ENCODE peak calls at places on chromosomes 1 and 21, in five cellular contexts. One of them, this sample, is unnamed.

GRCh38 chr1:153598309-153599172 is 14.4 kb downstream of the S100A16 start:
- DNase-seq in H9: peak
- DNase-seq in heart right ventricle: no peak
- DNase-seq in foreskin keratinocyte: peak
- DNase-seq in heart left ventricle: no peak
- DNase-seq in this sample: no peak

GRCh38 chr1:212179394-212180076 is 105.7 kb upstream of the PPP2R5A start:
- DNase-seq in heart left ventricle: no peak
- DNase-seq in heart right ventricle: no peak
- DNase-seq in foreskin keratinocyte: peak
- DNase-seq in H9: no peak
- DNase-seq in this sample: no peak

GRCh38 chr1:83818916-83819315 is 180.0 kb downstream of the TTLL7 start:
- DNase-seq in heart right ventricle: no peak
- DNase-seq in H9: no peak
- DNase-seq in heart left ventricle: no peak
- DNase-seq in foreskin keratinocyte: peak
- DNase-seq in this sample: no peak

GRCh38 chr1:150508982-150509381 is 1.1 kb downstream of the ECM1 start:
- DNase-seq in foreskin keratinocyte: no peak
- DNase-seq in heart left ventricle: no peak
- DNase-seq in H9: no peak
- DNase-seq in heart right ventricle: no peak
- DNase-seq in this sample: no peak

GRCh38 chr1:85200367-85200869 is 398 bp downstream of the SYDE2 start:
- DNase-seq in heart left ventricle: no peak
- DNase-seq in H9: peak
- DNase-seq in heart right ventricle: peak
- DNase-seq in foreskin keratinocyte: no peak
- DNase-seq in this sample: no peak

GRCh38 chr1:7948950-7949349 is 8.3 kb upstream of the TNFRSF9 start:
- DNase-seq in heart right ventricle: no peak
- DNase-seq in heart left ventricle: no peak
- DNase-seq in foreskin keratinocyte: peak
- DNase-seq in H9: no peak
- DNase-seq in this sample: no peak

GRCh38 chr1:210446479-210446878 is 117.8 kb downstream of the HHAT start:
- DNase-seq in foreskin keratinocyte: no peak
- DNase-seq in H9: peak
- DNase-seq in heart left ventricle: no peak
- DNase-seq in heart right ventricle: no peak
- DNase-seq in this sample: no peak

GRCh38 chr1:77590653-77591052 is 91.8 kb downstream of the ZZZ3 start:
- DNase-seq in foreskin keratinocyte: no peak
- DNase-seq in heart left ventricle: no peak
- DNase-seq in heart right ventricle: no peak
- DNase-seq in H9: no peak
- DNase-seq in this sample: no peak

GRCh38 chr21:34039678-34040382 is 33.5 kb upstream of the MRPS6 start:
- DNase-seq in heart left ventricle: no peak
- DNase-seq in foreskin keratinocyte: no peak
- DNase-seq in H9: peak
- DNase-seq in heart right ventricle: no peak
- DNase-seq in this sample: no peak

GRCh38 chr1:226603030-226603960 is 54.7 kb downstream of the STUM start:
- DNase-seq in heart left ventricle: peak
- DNase-seq in H9: no peak
- DNase-seq in foreskin keratinocyte: peak
- DNase-seq in heart right ventricle: peak
- DNase-seq in this sample: peak

GRCh38 chr1:89378001-89378400 is 14.1 kb downstream of the GBP6 start:
- DNase-seq in foreskin keratinocyte: no peak
- DNase-seq in H9: no peak
- DNase-seq in heart left ventricle: no peak
- DNase-seq in heart right ventricle: no peak
- DNase-seq in this sample: no peak

GRCh38 chr21:30625449-30625848 is 5.0 kb downstream of the KRTAP20-4 start:
- DNase-seq in heart right ventricle: no peak
- DNase-seq in H9: no peak
- DNase-seq in foreskin keratinocyte: no peak
- DNase-seq in heart left ventricle: no peak
- DNase-seq in this sample: no peak

GRCh38 chr1:15837931-15838330 is 9.6 kb upstream of the SPEN start:
- DNase-seq in foreskin keratinocyte: no peak
- DNase-seq in heart right ventricle: no peak
- DNase-seq in heart left ventricle: no peak
- DNase-seq in H9: no peak
- DNase-seq in this sample: no peak

GRCh38 chr21:36155603-36156338 is 853 bp upstream of the DOP1B start:
- DNase-seq in heart left ventricle: no peak
- DNase-seq in heart right ventricle: no peak
- DNase-seq in H9: peak
- DNase-seq in foreskin keratinocyte: peak
- DNase-seq in this sample: no peak

GRCh38 chr21:35578350-35578782 is 482.0 kb downstream of the SETD4 start:
- DNase-seq in H9: no peak
- DNase-seq in foreskin keratinocyte: peak
- DNase-seq in heart right ventricle: no peak
- DNase-seq in heart left ventricle: no peak
- DNase-seq in this sample: no peak

GRCh38 chr1:100510441-100510840 is 27.5 kb upstream of the GPR88 start:
- DNase-seq in H9: no peak
- DNase-seq in heart right ventricle: no peak
- DNase-seq in foreskin keratinocyte: no peak
- DNase-seq in heart left ventricle: no peak
- DNase-seq in this sample: no peak

GRCh38 chr21:16169102-16169511 is 439.3 kb downstream of the USP25 start:
- DNase-seq in H9: no peak
- DNase-seq in foreskin keratinocyte: no peak
- DNase-seq in heart right ventricle: no peak
- DNase-seq in heart left ventricle: no peak
- DNase-seq in this sample: no peak

GRCh38 chr1:100053119-100053518 is 79.6 kb downstream of the SASS6 start:
- DNase-seq in heart left ventricle: no peak
- DNase-seq in H9: no peak
- DNase-seq in foreskin keratinocyte: no peak
- DNase-seq in heart right ventricle: no peak
- DNase-seq in this sample: no peak

GRCh38 chr1:243471754-243472725 is 216.2 kb downstream of the SDCCAG8 start:
- DNase-seq in heart right ventricle: no peak
- DNase-seq in heart left ventricle: no peak
- DNase-seq in H9: peak
- DNase-seq in foreskin keratinocyte: peak
- DNase-seq in this sample: no peak

GRCh38 chr1:112507336-112507735 is 1.4 kb upstream of the WNT2B start:
- DNase-seq in H9: no peak
- DNase-seq in heart right ventricle: no peak
- DNase-seq in heart left ventricle: no peak
- DNase-seq in foreskin keratinocyte: no peak
- DNase-seq in this sample: no peak

GRCh38 chr1:67213164-67213563 is 46.9 kb downstream of the IL23R start:
- DNase-seq in foreskin keratinocyte: no peak
- DNase-seq in H9: peak
- DNase-seq in heart right ventricle: no peak
- DNase-seq in heart left ventricle: no peak
- DNase-seq in this sample: no peak

GRCh38 chr1:241442686-241443085 is 76.9 kb downstream of the FH start:
- DNase-seq in H9: no peak
- DNase-seq in foreskin keratinocyte: no peak
- DNase-seq in heart right ventricle: no peak
- DNase-seq in heart left ventricle: no peak
- DNase-seq in this sample: no peak

GRCh38 chr1:116521186-116521585 is 49.6 kb downstream of the CD58 start:
- DNase-seq in heart left ventricle: no peak
- DNase-seq in H9: no peak
- DNase-seq in heart right ventricle: no peak
- DNase-seq in foreskin keratinocyte: no peak
- DNase-seq in this sample: no peak

GRCh38 chr1:205933672-205934618 is 9.3 kb downstream of the SLC26A9 start:
- DNase-seq in H9: no peak
- DNase-seq in heart right ventricle: no peak
- DNase-seq in foreskin keratinocyte: peak
- DNase-seq in heart left ventricle: no peak
- DNase-seq in this sample: peak

GRCh38 chr1:25033030-25033827 is 103.2 kb upstream of the RUNX3 start:
- DNase-seq in H9: no peak
- DNase-seq in heart right ventricle: no peak
- DNase-seq in foreskin keratinocyte: no peak
- DNase-seq in heart left ventricle: no peak
- DNase-seq in this sample: no peak

GRCh38 chr1:76868916-76869315 is 1.6 kb downstream of the ST6GALNAC5 start:
- DNase-seq in heart right ventricle: no peak
- DNase-seq in H9: peak
- DNase-seq in heart left ventricle: no peak
- DNase-seq in foreskin keratinocyte: no peak
- DNase-seq in this sample: no peak

GRCh38 chr1:156153362-156153761 is at the start of gene SEMA4A:
- DNase-seq in heart left ventricle: no peak
- DNase-seq in foreskin keratinocyte: peak
- DNase-seq in heart right ventricle: no peak
- DNase-seq in H9: no peak
- DNase-seq in this sample: no peak
- H3K27ac ChIP-seq in heart left ventricle: no peak
- H3K27ac ChIP-seq in foreskin keratinocyte: peak
- H3K27ac ChIP-seq in heart right ventricle: no peak
- H3K27ac ChIP-seq in H9: no peak
- H3K27ac ChIP-seq in this sample: no peak

DNA sequence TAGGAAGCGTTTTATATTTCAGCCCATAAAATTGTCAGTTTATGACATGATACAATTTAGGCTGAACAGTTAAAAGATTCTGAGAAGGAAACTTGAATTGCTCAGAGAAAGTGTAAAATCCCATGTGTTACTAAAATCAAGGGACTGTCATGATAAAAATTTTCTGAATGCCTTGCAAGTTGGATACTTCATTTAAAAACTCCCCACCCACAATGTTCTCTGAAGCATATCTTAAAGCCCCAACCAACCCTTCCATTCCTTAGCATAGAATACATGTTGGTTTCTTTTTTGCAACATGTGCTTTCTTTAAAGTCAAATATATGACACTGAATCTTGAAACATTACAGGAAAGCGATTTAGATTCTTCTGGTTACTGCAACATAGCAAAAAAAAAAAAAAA is 97.4 kb downstream of the MRPL39 start:
- DNase-seq in heart right ventricle: no peak
- DNase-seq in foreskin keratinocyte: no peak
- DNase-seq in heart left ventricle: no peak
- DNase-seq in H9: no peak
- DNase-seq in this sample: no peak
- H3K27ac ChIP-seq in heart right ventricle: no peak
- H3K27ac ChIP-seq in foreskin keratinocyte: no peak
- H3K27ac ChIP-seq in heart left ventricle: no peak
- H3K27ac ChIP-seq in H9: no peak
- H3K27ac ChIP-seq in this sample: no peak

GRCh38 chr1:222813866-222814535 is 838 bp upstream of the DISP1 start:
- DNase-seq in heart right ventricle: no peak
- DNase-seq in foreskin keratinocyte: no peak
- DNase-seq in heart left ventricle: no peak
- DNase-seq in H9: no peak
- DNase-seq in this sample: no peak

GRCh38 chr1:222815367-222815765 is 527 bp downstream of the DISP1 start:
- DNase-seq in heart left ventricle: no peak
- DNase-seq in heart right ventricle: no peak
- DNase-seq in H9: no peak
- DNase-seq in foreskin keratinocyte: no peak
- DNase-seq in this sample: no peak

GRCh38 chr1:222811671-222812070 is 3.2 kb upstream of the DISP1 start:
- DNase-seq in heart right ventricle: no peak
- DNase-seq in H9: no peak
- DNase-seq in foreskin keratinocyte: no peak
- DNase-seq in heart left ventricle: no peak
- DNase-seq in this sample: no peak

GRCh38 chr1:222817529-222817928 is 2.7 kb downstream of the DISP1 start:
- DNase-seq in foreskin keratinocyte: peak
- DNase-seq in heart right ventricle: no peak
- DNase-seq in heart left ventricle: no peak
- DNase-seq in H9: no peak
- DNase-seq in this sample: no peak

DNA sequence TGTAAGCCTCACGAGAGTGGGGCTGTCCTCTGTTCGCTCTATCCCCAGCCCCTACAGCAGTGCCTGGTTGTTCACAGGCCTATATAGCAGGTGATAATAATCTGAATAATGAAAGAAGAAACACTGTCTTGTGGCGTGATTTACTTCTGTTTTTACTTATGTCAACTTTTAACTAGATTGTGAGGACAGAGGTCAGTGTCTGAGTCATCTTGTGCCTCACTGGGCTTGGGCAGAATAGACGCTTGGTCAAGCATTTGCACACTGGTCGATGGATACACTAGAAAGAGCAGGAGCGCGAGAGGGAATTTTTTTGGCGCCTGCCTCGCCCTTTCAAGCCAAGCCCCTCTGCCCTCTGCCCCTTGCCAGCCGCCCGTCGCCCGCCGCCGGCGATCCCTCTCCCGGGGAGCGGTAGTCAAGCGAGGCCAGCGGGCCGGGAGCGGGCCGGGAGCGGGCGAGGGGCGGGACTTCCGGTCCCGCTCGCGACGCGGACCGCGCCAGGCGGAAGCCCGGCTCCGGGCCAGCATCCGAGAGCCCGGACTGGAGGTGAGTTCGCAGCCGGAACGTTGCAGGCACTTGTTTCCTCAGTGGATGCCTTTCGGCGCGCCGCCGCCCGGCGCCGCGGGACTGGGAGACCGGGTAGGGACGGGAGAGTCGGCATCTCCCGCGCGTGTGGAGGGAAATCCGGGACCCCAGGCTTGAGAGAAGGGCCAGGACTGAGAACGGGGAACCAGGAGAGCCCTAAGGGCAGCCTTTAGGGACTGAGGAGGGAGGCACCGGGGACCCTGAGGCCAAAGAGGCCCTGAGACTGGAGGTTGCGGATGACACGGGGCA is at the start of gene DISP1:
- DNase-seq in heart right ventricle: peak
- DNase-seq in heart left ventricle: peak
- DNase-seq in H9: peak
- DNase-seq in foreskin keratinocyte: peak
- DNase-seq in this sample: peak
- H3K27ac ChIP-seq in heart right ventricle: peak
- H3K27ac ChIP-seq in heart left ventricle: peak
- H3K27ac ChIP-seq in H9: no peak
- H3K27ac ChIP-seq in foreskin keratinocyte: peak
- H3K27ac ChIP-seq in this sample: peak

GRCh38 chr1:168195199-168196135 is 16.7 kb downstream of the TIPRL start:
- DNase-seq in foreskin keratinocyte: no peak
- DNase-seq in H9: no peak
- DNase-seq in heart left ventricle: no peak
- DNase-seq in heart right ventricle: no peak
- DNase-seq in this sample: no peak

GRCh38 chr1:168202941-168203654 is 22.7 kb upstream of the SFT2D2 start:
- DNase-seq in H9: no peak
- DNase-seq in heart left ventricle: no peak
- DNase-seq in heart right ventricle: no peak
- DNase-seq in foreskin keratinocyte: peak
- DNase-seq in this sample: no peak

DNA sequence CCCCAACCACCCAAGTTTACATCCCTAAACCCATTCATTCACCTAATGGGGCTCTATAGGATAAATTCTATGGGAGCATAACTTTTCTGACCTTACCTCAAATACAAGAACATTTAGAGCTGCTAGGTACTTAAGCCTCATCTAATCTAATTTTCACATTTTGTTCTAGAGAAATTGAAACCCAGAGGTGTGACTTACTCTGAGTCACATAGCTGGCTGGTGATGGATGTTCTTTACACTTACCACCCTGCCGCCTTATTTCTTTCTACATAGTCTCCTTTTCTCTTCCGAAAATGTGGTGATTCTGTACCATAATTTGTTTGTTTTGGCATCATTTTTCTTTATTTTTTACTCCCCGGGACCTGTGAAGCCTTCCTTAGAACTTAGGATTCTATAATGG is 20.3 kb downstream of the TIPRL start:
- DNase-seq in foreskin keratinocyte: no peak
- DNase-seq in heart left ventricle: no peak
- DNase-seq in heart right ventricle: no peak
- DNase-seq in H9: no peak
- DNase-seq in this sample: no peak
- H3K27ac ChIP-seq in foreskin keratinocyte: no peak
- H3K27ac ChIP-seq in heart left ventricle: no peak
- H3K27ac ChIP-seq in heart right ventricle: no peak
- H3K27ac ChIP-seq in H9: no peak
- H3K27ac ChIP-seq in this sample: no peak

This sample was measured in substantia nigra.